ENCODE peak calls at places on chromosomes 4 and X, in ten cellular contexts. One of them, this sample, is unnamed.

GRCh38 chr4:26746742-26747351 is 113.8 kb upstream of the STIM2 start:
- DNase-seq in uterus: no peak
- DNase-seq in CD8-positive, alpha-beta memory T cell: no peak
- DNase-seq in IMR-90: no peak
- DNase-seq in heart left ventricle: no peak
- DNase-seq in tibial artery: no peak
- DNase-seq in naive thymus-derived CD4-positive, alpha-beta T cell: no peak
- DNase-seq in fibroblast of lung: no peak
- DNase-seq in heart right ventricle: no peak
- DNase-seq in small intestine: no peak
- DNase-seq in this sample: no peak

GRCh38 chrX:149208285-149208684 is 296.8 kb downstream of the IDS start:
- DNase-seq in small intestine: no peak
- DNase-seq in CD8-positive, alpha-beta memory T cell: no peak
- DNase-seq in IMR-90: no peak
- DNase-seq in heart right ventricle: no peak
- DNase-seq in naive thymus-derived CD4-positive, alpha-beta T cell: no peak
- DNase-seq in tibial artery: no peak
- DNase-seq in uterus: no peak
- DNase-seq in fibroblast of lung: no peak
- DNase-seq in heart left ventricle: no peak
- DNase-seq in this sample: no peak

GRCh38 chr4:148204892-148205291 is 237.3 kb downstream of the NR3C2 start:
- DNase-seq in heart left ventricle: no peak
- DNase-seq in IMR-90: no peak
- DNase-seq in uterus: no peak
- DNase-seq in heart right ventricle: no peak
- DNase-seq in naive thymus-derived CD4-positive, alpha-beta T cell: no peak
- DNase-seq in CD8-positive, alpha-beta memory T cell: no peak
- DNase-seq in fibroblast of lung: no peak
- DNase-seq in tibial artery: no peak
- DNase-seq in small intestine: no peak
- DNase-seq in this sample: no peak

GRCh38 chr4:55004831-55005230 is 120.6 kb downstream of the KDR start:
- DNase-seq in naive thymus-derived CD4-positive, alpha-beta T cell: no peak
- DNase-seq in uterus: peak
- DNase-seq in heart right ventricle: no peak
- DNase-seq in tibial artery: peak
- DNase-seq in heart left ventricle: no peak
- DNase-seq in small intestine: no peak
- DNase-seq in IMR-90: no peak
- DNase-seq in fibroblast of lung: no peak
- DNase-seq in CD8-positive, alpha-beta memory T cell: no peak
- DNase-seq in this sample: peak

GRCh38 chr4:4848540-4848939 is 10.9 kb upstream of the MSX1 start:
- DNase-seq in small intestine: no peak
- DNase-seq in tibial artery: no peak
- DNase-seq in naive thymus-derived CD4-positive, alpha-beta T cell: no peak
- DNase-seq in IMR-90: no peak
- DNase-seq in heart right ventricle: no peak
- DNase-seq in uterus: no peak
- DNase-seq in heart left ventricle: no peak
- DNase-seq in CD8-positive, alpha-beta memory T cell: no peak
- DNase-seq in fibroblast of lung: no peak
- DNase-seq in this sample: no peak

GRCh38 chrX:29617725-29618124 is 597.6 kb upstream of the MAGEB2 start:
- DNase-seq in uterus: no peak
- DNase-seq in heart left ventricle: no peak
- DNase-seq in small intestine: no peak
- DNase-seq in tibial artery: no peak
- DNase-seq in fibroblast of lung: peak
- DNase-seq in heart right ventricle: no peak
- DNase-seq in naive thymus-derived CD4-positive, alpha-beta T cell: no peak
- DNase-seq in CD8-positive, alpha-beta memory T cell: no peak
- DNase-seq in IMR-90: no peak
- DNase-seq in this sample: no peak

GRCh38 chr4:10917475-10918103 is 233.0 kb upstream of the CLNK start:
- DNase-seq in naive thymus-derived CD4-positive, alpha-beta T cell: no peak
- DNase-seq in IMR-90: no peak
- DNase-seq in small intestine: peak
- DNase-seq in tibial artery: no peak
- DNase-seq in fibroblast of lung: peak
- DNase-seq in heart left ventricle: no peak
- DNase-seq in CD8-positive, alpha-beta memory T cell: no peak
- DNase-seq in uterus: no peak
- DNase-seq in heart right ventricle: no peak
- DNase-seq in this sample: no peak

GRCh38 chr4:620851-621261 is 4.5 kb upstream of the PDE6B start:
- DNase-seq in heart left ventricle: no peak
- DNase-seq in small intestine: no peak
- DNase-seq in tibial artery: no peak
- DNase-seq in naive thymus-derived CD4-positive, alpha-beta T cell: no peak
- DNase-seq in fibroblast of lung: no peak
- DNase-seq in IMR-90: no peak
- DNase-seq in uterus: no peak
- DNase-seq in heart right ventricle: no peak
- DNase-seq in CD8-positive, alpha-beta memory T cell: no peak
- DNase-seq in this sample: no peak

GRCh38 chrX:23246001-23246400 is 88.6 kb upstream of the PTCHD1 start:
- DNase-seq in uterus: no peak
- DNase-seq in small intestine: no peak
- DNase-seq in CD8-positive, alpha-beta memory T cell: no peak
- DNase-seq in naive thymus-derived CD4-positive, alpha-beta T cell: no peak
- DNase-seq in IMR-90: no peak
- DNase-seq in fibroblast of lung: peak
- DNase-seq in heart right ventricle: no peak
- DNase-seq in heart left ventricle: no peak
- DNase-seq in tibial artery: no peak
- DNase-seq in this sample: no peak

GRCh38 chrX:13386092-13386491 is 66.2 kb upstream of the ATXN3L start:
- DNase-seq in CD8-positive, alpha-beta memory T cell: no peak
- DNase-seq in small intestine: no peak
- DNase-seq in heart right ventricle: no peak
- DNase-seq in naive thymus-derived CD4-positive, alpha-beta T cell: no peak
- DNase-seq in IMR-90: no peak
- DNase-seq in tibial artery: no peak
- DNase-seq in heart left ventricle: no peak
- DNase-seq in fibroblast of lung: no peak
- DNase-seq in uterus: no peak
- DNase-seq in this sample: no peak

GRCh38 chrX:150334998-150335397 is 28.1 kb upstream of the MAMLD1 start:
- DNase-seq in IMR-90: no peak
- DNase-seq in heart left ventricle: no peak
- DNase-seq in tibial artery: no peak
- DNase-seq in naive thymus-derived CD4-positive, alpha-beta T cell: no peak
- DNase-seq in CD8-positive, alpha-beta memory T cell: no peak
- DNase-seq in fibroblast of lung: no peak
- DNase-seq in uterus: no peak
- DNase-seq in small intestine: no peak
- DNase-seq in heart right ventricle: no peak
- DNase-seq in this sample: no peak

GRCh38 chrX:87578978-87579377 is 61.4 kb downstream of the KLHL4 start:
- DNase-seq in fibroblast of lung: peak
- DNase-seq in tibial artery: no peak
- DNase-seq in uterus: no peak
- DNase-seq in heart left ventricle: no peak
- DNase-seq in IMR-90: no peak
- DNase-seq in naive thymus-derived CD4-positive, alpha-beta T cell: no peak
- DNase-seq in small intestine: no peak
- DNase-seq in CD8-positive, alpha-beta memory T cell: no peak
- DNase-seq in heart right ventricle: no peak
- DNase-seq in this sample: no peak

GRCh38 chrX:40170830-40171512 is 73.2 kb upstream of the BCOR start:
- DNase-seq in heart left ventricle: no peak
- DNase-seq in CD8-positive, alpha-beta memory T cell: no peak
- DNase-seq in heart right ventricle: peak
- DNase-seq in fibroblast of lung: no peak
- DNase-seq in small intestine: no peak
- DNase-seq in uterus: peak
- DNase-seq in IMR-90: no peak
- DNase-seq in naive thymus-derived CD4-positive, alpha-beta T cell: no peak
- DNase-seq in tibial artery: no peak
- DNase-seq in this sample: no peak

GRCh38 chr4:147110473-147110872 is 164.8 kb upstream of the TTC29 start:
- DNase-seq in naive thymus-derived CD4-positive, alpha-beta T cell: no peak
- DNase-seq in fibroblast of lung: no peak
- DNase-seq in heart right ventricle: no peak
- DNase-seq in small intestine: no peak
- DNase-seq in heart left ventricle: no peak
- DNase-seq in uterus: no peak
- DNase-seq in CD8-positive, alpha-beta memory T cell: no peak
- DNase-seq in IMR-90: no peak
- DNase-seq in tibial artery: no peak
- DNase-seq in this sample: no peak

GRCh38 chr4:66266035-66266434 is 595.7 kb upstream of the EPHA5 start:
- DNase-seq in small intestine: no peak
- DNase-seq in IMR-90: no peak
- DNase-seq in heart left ventricle: no peak
- DNase-seq in tibial artery: no peak
- DNase-seq in fibroblast of lung: no peak
- DNase-seq in naive thymus-derived CD4-positive, alpha-beta T cell: no peak
- DNase-seq in heart right ventricle: no peak
- DNase-seq in uterus: no peak
- DNase-seq in CD8-positive, alpha-beta memory T cell: no peak
- DNase-seq in this sample: no peak

GRCh38 chr4:168886361-168886760 is 123.7 kb downstream of the CBR4 start:
- DNase-seq in heart left ventricle: no peak
- DNase-seq in small intestine: no peak
- DNase-seq in naive thymus-derived CD4-positive, alpha-beta T cell: no peak
- DNase-seq in uterus: no peak
- DNase-seq in heart right ventricle: no peak
- DNase-seq in tibial artery: no peak
- DNase-seq in IMR-90: peak
- DNase-seq in fibroblast of lung: peak
- DNase-seq in CD8-positive, alpha-beta memory T cell: no peak
- DNase-seq in this sample: no peak
- H3K27ac ChIP-seq in heart left ventricle: no peak
- H3K27ac ChIP-seq in small intestine: no peak
- H3K27ac ChIP-seq in naive thymus-derived CD4-positive, alpha-beta T cell: no peak
- H3K27ac ChIP-seq in uterus: peak
- H3K27ac ChIP-seq in heart right ventricle: peak
- H3K27ac ChIP-seq in tibial artery: peak
- H3K27ac ChIP-seq in IMR-90: no peak
- H3K27ac ChIP-seq in fibroblast of lung: peak
- H3K27ac ChIP-seq in CD8-positive, alpha-beta memory T cell: no peak
- H3K27ac ChIP-seq in this sample: no peak

GRCh38 chr4:138341739-138342415 is 99.7 kb upstream of the SLC7A11 start:
- DNase-seq in small intestine: no peak
- DNase-seq in heart right ventricle: no peak
- DNase-seq in uterus: no peak
- DNase-seq in tibial artery: no peak
- DNase-seq in IMR-90: no peak
- DNase-seq in fibroblast of lung: no peak
- DNase-seq in CD8-positive, alpha-beta memory T cell: no peak
- DNase-seq in naive thymus-derived CD4-positive, alpha-beta T cell: no peak
- DNase-seq in heart left ventricle: no peak
- DNase-seq in this sample: no peak
- H3K27ac ChIP-seq in small intestine: no peak
- H3K27ac ChIP-seq in heart right ventricle: no peak
- H3K27ac ChIP-seq in uterus: no peak
- H3K27ac ChIP-seq in tibial artery: no peak
- H3K27ac ChIP-seq in IMR-90: no peak
- H3K27ac ChIP-seq in fibroblast of lung: no peak
- H3K27ac ChIP-seq in CD8-positive, alpha-beta memory T cell: no peak
- H3K27ac ChIP-seq in naive thymus-derived CD4-positive, alpha-beta T cell: no peak
- H3K27ac ChIP-seq in heart left ventricle: no peak
- H3K27ac ChIP-seq in this sample: no peak

DNA sequence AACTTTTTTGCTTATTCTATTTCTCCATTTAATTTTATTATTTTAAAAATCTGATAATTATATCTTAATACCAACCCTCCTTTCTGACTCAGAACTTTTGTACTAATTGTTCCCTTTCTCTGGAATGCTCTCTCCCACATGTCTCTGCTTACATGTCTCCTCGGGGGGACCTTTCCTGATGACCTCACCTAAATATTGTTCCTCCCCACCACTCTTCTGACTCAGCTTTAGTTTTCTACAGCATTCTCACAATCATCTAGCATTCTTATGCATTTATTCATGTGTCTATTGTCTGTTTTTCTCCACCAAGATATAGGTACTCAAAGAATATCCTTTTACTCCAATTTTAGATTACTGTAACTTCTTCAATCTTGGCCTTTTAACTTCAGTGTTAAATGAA is 128.7 kb downstream of the MSL3 start:
- DNase-seq in heart right ventricle: no peak
- DNase-seq in small intestine: no peak
- DNase-seq in uterus: no peak
- DNase-seq in tibial artery: no peak
- DNase-seq in IMR-90: peak
- DNase-seq in naive thymus-derived CD4-positive, alpha-beta T cell: no peak
- DNase-seq in heart left ventricle: no peak
- DNase-seq in CD8-positive, alpha-beta memory T cell: no peak
- DNase-seq in fibroblast of lung: no peak
- DNase-seq in this sample: no peak
- H3K27ac ChIP-seq in heart right ventricle: no peak
- H3K27ac ChIP-seq in small intestine: no peak
- H3K27ac ChIP-seq in uterus: no peak
- H3K27ac ChIP-seq in tibial artery: no peak
- H3K27ac ChIP-seq in IMR-90: no peak
- H3K27ac ChIP-seq in naive thymus-derived CD4-positive, alpha-beta T cell: no peak
- H3K27ac ChIP-seq in heart left ventricle: no peak
- H3K27ac ChIP-seq in CD8-positive, alpha-beta memory T cell: no peak
- H3K27ac ChIP-seq in fibroblast of lung: no peak
- H3K27ac ChIP-seq in this sample: no peak

GRCh38 chr4:128986019-128986418 is 107.3 kb downstream of the SCLT1 start:
- DNase-seq in heart left ventricle: no peak
- DNase-seq in uterus: no peak
- DNase-seq in IMR-90: no peak
- DNase-seq in small intestine: no peak
- DNase-seq in naive thymus-derived CD4-positive, alpha-beta T cell: no peak
- DNase-seq in fibroblast of lung: no peak
- DNase-seq in heart right ventricle: no peak
- DNase-seq in CD8-positive, alpha-beta memory T cell: no peak
- DNase-seq in tibial artery: no peak
- DNase-seq in this sample: no peak

GRCh38 chr4:128980816-128981326 is 112.5 kb downstream of the SCLT1 start:
- DNase-seq in uterus: no peak
- DNase-seq in IMR-90: no peak
- DNase-seq in fibroblast of lung: no peak
- DNase-seq in small intestine: no peak
- DNase-seq in naive thymus-derived CD4-positive, alpha-beta T cell: no peak
- DNase-seq in CD8-positive, alpha-beta memory T cell: no peak
- DNase-seq in tibial artery: no peak
- DNase-seq in heart right ventricle: no peak
- DNase-seq in heart left ventricle: no peak
- DNase-seq in this sample: no peak

GRCh38 chr4:128979934-128980333 is 113.4 kb downstream of the SCLT1 start:
- DNase-seq in uterus: no peak
- DNase-seq in CD8-positive, alpha-beta memory T cell: no peak
- DNase-seq in tibial artery: no peak
- DNase-seq in IMR-90: peak
- DNase-seq in naive thymus-derived CD4-positive, alpha-beta T cell: no peak
- DNase-seq in small intestine: no peak
- DNase-seq in fibroblast of lung: peak
- DNase-seq in heart left ventricle: no peak
- DNase-seq in heart right ventricle: no peak
- DNase-seq in this sample: no peak

GRCh38 chr4:128978985-128979384 is 114.4 kb downstream of the SCLT1 start:
- DNase-seq in naive thymus-derived CD4-positive, alpha-beta T cell: no peak
- DNase-seq in small intestine: no peak
- DNase-seq in tibial artery: no peak
- DNase-seq in fibroblast of lung: no peak
- DNase-seq in heart left ventricle: no peak
- DNase-seq in CD8-positive, alpha-beta memory T cell: no peak
- DNase-seq in uterus: no peak
- DNase-seq in IMR-90: no peak
- DNase-seq in heart right ventricle: no peak
- DNase-seq in this sample: no peak

GRCh38 chr4:128981377-128981776 is 112.0 kb downstream of the SCLT1 start:
- DNase-seq in uterus: no peak
- DNase-seq in small intestine: no peak
- DNase-seq in tibial artery: no peak
- DNase-seq in CD8-positive, alpha-beta memory T cell: no peak
- DNase-seq in fibroblast of lung: no peak
- DNase-seq in heart right ventricle: no peak
- DNase-seq in IMR-90: no peak
- DNase-seq in heart left ventricle: no peak
- DNase-seq in naive thymus-derived CD4-positive, alpha-beta T cell: no peak
- DNase-seq in this sample: no peak
- H3K27ac ChIP-seq in uterus: no peak
- H3K27ac ChIP-seq in small intestine: no peak
- H3K27ac ChIP-seq in tibial artery: no peak
- H3K27ac ChIP-seq in CD8-positive, alpha-beta memory T cell: no peak
- H3K27ac ChIP-seq in fibroblast of lung: no peak
- H3K27ac ChIP-seq in heart right ventricle: no peak
- H3K27ac ChIP-seq in IMR-90: no peak
- H3K27ac ChIP-seq in heart left ventricle: no peak
- H3K27ac ChIP-seq in naive thymus-derived CD4-positive, alpha-beta T cell: no peak
- H3K27ac ChIP-seq in this sample: no peak